ENCODE peak calls at places on chromosomes 7 and 10, in five cellular contexts. B is K562, A is IMR-90, R is stomach, U is ovary. S is an unnamed sample.

GRCh38 chr10:52701647-52702046 is 70.9 kb downstream of the MBL2 start:
- DNase-seq in B (no peak), A (peak), R (no peak), U (no peak), S (no peak)

GRCh38 chr10:130283234-130283574 is 147.0 kb downstream of the GLRX3 start:
- DNase-seq in B (no peak), A (no peak), R (no peak), U (no peak), S (no peak)

GRCh38 chr7:55515569-55516279 is 56.6 kb downstream of the VOPP1 start:
- DNase-seq in B (no peak), A (no peak), R (no peak), U (no peak), S (no peak)

GRCh38 chr7:39910108-39910869 is 39.8 kb upstream of the CDK13 start:
- DNase-seq in B (no peak), A (peak), R (no peak), U (no peak), S (no peak)

GRCh38 chr7:23468721-23469149 is 1.6 kb downstream of the IGF2BP3 start:
- DNase-seq in B (peak), A (no peak), R (no peak), U (no peak), S (peak)

GRCh38 chr7:73703985-73704639 is 15.4 kb downstream of the STX1A start:
- DNase-seq in B (peak), A (peak), R (peak), U (peak), S (peak)

GRCh38 chr7:92751902-92752901 is 84.2 kb downstream of the CDK6 start:
- DNase-seq in B (no peak), A (peak), R (no peak), U (no peak), S (no peak)

GRCh38 chr7:25930492-25931048 is 221.4 kb upstream of the NFE2L3 start:
- DNase-seq in B (no peak), A (no peak), R (no peak), U (no peak), S (no peak)

GRCh38 chr10:13615650-13616049 is 28.9 kb downstream of the PRPF18 start:
- DNase-seq in B (no peak), A (no peak), R (no peak), U (no peak), S (no peak)

GRCh38 chr10:90398551-90398950 is 459.3 kb downstream of the HTR7 start:
- DNase-seq in B (no peak), A (peak), R (no peak), U (no peak), S (no peak)

GRCh38 chr7:144821069-144821468 is 14.8 kb downstream of the TPK1 start:
- DNase-seq in B (no peak), A (no peak), R (no peak), U (no peak), S (no peak)

GRCh38 chr7:28083159-28083997 is 97.2 kb downstream of the JAZF1 start:
- DNase-seq in B (no peak), A (peak), R (no peak), U (no peak), S (no peak)

GRCh38 chr7:138662066-138663061 is 38.8 kb downstream of the SVOPL start:
- DNase-seq in B (no peak), A (no peak), R (no peak), U (no peak), S (no peak)

GRCh38 chr7:4650471-4651047 is 31.5 kb upstream of the FOXK1 start:
- DNase-seq in B (no peak), A (peak), R (no peak), U (peak), S (no peak)

GRCh38 chr10:132783865-132784581 is 1.9 kb downstream of the NKX6-2 start:
- DNase-seq in B (no peak), A (no peak), R (no peak), U (no peak), S (no peak)

GRCh38 chr7:37714606-37715005 is 31.0 kb downstream of the GPR141 start:
- DNase-seq in B (no peak), A (no peak), R (no peak), U (no peak), S (no peak)

GRCh38 chr7:17994079-17994478 is 33.6 kb downstream of the PRPS1L1 start:
- DNase-seq in B (no peak), A (no peak), R (no peak), U (no peak), S (no peak)

GRCh38 chr7:83468251-83468739 is 180.6 kb downstream of the SEMA3E start:
- DNase-seq in B (peak), A (peak), R (peak), U (peak), S (peak)

GRCh38 chr7:8442814-8443304 is 9.4 kb downstream of the NXPH1 start:
- DNase-seq in B (peak), A (no peak), R (peak), U (peak), S (peak)

GRCh38 chr10:99433378-99434020 is 3.1 kb upstream of the GOT1 start:
- DNase-seq in B (no peak), A (no peak), R (no peak), U (no peak), S (no peak)

GRCh38 chr10:1089017-1089689 is 33.0 kb downstream of the WDR37 start:
- DNase-seq in B (no peak), A (no peak), R (no peak), U (no peak), S (no peak)

GRCh38 chr10:69089638-69090599 is 2.0 kb downstream of the SRGN start:
- DNase-seq in B (no peak), A (peak), R (peak), U (no peak), S (peak)

GRCh38 chr10:27252267-27253000 is 11.8 kb upstream of the ACBD5 start:
- DNase-seq in B (peak), A (peak), R (peak), U (peak), S (peak)

GRCh38 chr10:45375716-45376231 is 1.8 kb downstream of the ALOX5 start:
- DNase-seq in B (no peak), A (no peak), R (no peak), U (no peak), S (peak)

DNA sequence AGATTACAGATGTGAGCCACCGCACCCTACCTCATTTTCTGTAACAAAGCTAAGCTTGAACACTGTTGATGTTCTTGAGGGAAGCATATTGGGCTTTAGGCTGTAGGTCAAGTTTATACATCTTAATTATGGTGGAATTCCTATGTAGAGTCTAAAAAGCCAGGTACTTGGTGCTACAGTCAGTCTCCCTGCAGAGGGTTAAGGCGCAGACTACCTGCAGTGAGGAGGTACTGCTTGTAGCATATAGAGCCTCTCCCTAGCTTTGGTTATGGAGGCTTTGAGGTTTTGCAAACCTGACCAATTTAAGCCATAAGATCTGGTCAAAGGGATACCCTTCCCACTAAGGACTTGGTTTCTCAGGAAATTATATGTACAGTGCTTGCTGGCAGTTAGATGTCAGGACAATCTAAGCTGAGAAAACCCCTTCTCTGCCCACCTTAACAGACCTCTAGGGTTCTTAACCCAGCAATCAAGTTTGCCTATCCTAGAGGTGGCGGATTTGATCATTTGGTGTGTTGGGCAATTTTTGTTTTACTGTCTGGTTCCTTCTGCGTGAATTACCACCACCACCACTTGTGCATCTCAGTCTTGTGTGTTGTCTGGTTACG is 6.0 kb downstream of the PPIA start:
- DNase-seq in B (no peak), A (no peak), R (no peak), U (no peak), S (no peak)
- TF ChIP-seq POLR2A in B (peak), A (no peak), R (no peak), U (no peak), S (peak)

GRCh38 chr10:25934673-25935139 is 677 bp downstream of the MYO3A start:
- DNase-seq in B (peak), A (no peak), R (no peak), U (no peak), S (no peak)
- TF ChIP-seq POLR2A in B (no peak), A (no peak), R (no peak), U (no peak), S (no peak)

GRCh38 chr10:3659518-3659917 is 125.5 kb downstream of the KLF6 start:
- DNase-seq in B (no peak), A (no peak), R (no peak), U (no peak), S (no peak)
- TF ChIP-seq POLR2A in B (no peak), A (no peak), R (no peak), U (no peak), S (no peak)

DNA sequence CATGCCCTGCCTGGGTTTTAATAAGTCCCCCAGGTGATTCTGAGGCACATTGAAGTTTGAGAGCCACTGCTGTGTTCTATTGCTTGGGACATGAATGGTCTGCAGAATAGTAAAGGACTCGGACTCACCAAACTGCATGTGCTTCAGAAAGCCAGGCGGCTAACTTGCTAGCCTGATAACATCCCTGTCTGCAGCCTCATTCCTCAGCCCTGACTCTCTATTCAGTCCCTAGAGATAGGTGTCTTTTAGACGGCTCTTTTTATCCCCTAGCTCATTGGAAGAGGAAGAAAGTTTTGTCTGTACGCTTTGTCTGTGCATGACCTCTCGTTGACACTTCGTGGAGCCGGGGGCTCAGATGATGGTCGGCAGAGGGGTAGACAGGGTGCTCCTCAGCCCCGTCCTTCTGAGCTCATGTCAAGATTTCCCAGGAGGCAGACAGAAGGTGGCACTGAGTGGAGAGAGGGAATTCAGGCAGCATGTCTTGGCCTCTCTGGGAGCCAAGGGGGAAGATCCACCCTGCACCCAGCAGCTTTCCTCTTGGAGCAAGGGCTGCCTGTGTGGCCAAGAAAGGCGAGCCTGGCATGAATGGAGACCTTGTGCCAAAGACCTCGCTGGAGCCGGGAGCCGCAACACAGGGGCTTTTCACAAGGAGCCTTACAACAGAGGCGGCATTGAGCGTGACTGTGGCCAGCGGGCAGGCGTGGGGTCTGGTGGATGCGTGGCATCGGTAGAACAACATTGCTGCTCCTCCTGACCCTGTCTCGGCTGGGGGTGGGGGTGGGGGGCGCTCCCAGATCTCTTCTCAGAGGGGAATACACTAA is 51.1 kb upstream of the PODXL start:
- DNase-seq in B (no peak), A (no peak), R (no peak), U (no peak), S (no peak)
- TF ChIP-seq POLR2A in B (no peak), A (no peak), R (no peak), U (no peak), S (no peak)

DNA sequence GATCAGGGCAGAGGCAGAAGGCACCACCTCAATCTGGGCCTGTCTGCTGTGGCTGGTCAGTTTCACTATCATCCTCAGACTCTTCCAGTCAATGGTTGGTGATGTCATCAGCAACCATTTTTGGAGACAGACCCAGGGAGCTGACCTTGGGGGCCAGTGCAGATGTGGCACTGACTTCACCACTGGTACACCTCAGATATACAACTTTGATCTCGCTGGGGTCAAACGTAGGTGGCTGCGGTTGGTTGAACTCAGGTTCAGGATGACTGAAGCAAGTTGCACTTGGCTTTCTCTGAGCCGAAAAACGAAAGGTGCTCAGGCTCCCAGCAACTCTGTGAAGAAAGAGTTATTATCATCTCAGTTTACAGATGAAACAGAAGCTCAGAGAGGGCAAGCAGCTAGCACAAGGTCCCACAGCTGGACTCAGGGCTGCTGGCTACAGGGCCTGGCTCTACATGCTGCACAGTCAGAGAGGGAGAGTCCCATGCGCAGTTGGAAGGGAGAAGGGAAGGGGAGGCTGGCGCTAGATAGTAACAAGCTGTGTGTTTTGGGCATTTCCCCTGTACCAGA is 27.2 kb downstream of the ANKRD16 start:
- DNase-seq in B (no peak), A (peak), R (no peak), U (no peak), S (no peak)
- TF ChIP-seq POLR2A in B (no peak), A (no peak), R (no peak), U (no peak), S (no peak)

GRCh38 chr10:127736915-127737562 is at the start of gene FOXI2:
- DNase-seq in B (no peak), A (no peak), R (no peak), U (no peak), S (no peak)
- TF ChIP-seq POLR2A in B (no peak), A (no peak), R (no peak), U (no peak), S (no peak)

GRCh38 chr7:30988346-30989005 is 24.7 kb downstream of the GHRHR start:
- DNase-seq in B (no peak), A (no peak), R (peak), U (no peak), S (no peak)

GRCh38 chr7:30989008-30989823 is 25.5 kb downstream of the GHRHR start:
- DNase-seq in B (no peak), A (no peak), R (no peak), U (no peak), S (no peak)

GRCh38 chr7:30986738-30987137 is 23.0 kb downstream of the GHRHR start:
- DNase-seq in B (no peak), A (no peak), R (no peak), U (no peak), S (no peak)

GRCh38 chr7:30987178-30987577 is 23.4 kb downstream of the GHRHR start:
- DNase-seq in B (no peak), A (no peak), R (no peak), U (no peak), S (no peak)

DNA sequence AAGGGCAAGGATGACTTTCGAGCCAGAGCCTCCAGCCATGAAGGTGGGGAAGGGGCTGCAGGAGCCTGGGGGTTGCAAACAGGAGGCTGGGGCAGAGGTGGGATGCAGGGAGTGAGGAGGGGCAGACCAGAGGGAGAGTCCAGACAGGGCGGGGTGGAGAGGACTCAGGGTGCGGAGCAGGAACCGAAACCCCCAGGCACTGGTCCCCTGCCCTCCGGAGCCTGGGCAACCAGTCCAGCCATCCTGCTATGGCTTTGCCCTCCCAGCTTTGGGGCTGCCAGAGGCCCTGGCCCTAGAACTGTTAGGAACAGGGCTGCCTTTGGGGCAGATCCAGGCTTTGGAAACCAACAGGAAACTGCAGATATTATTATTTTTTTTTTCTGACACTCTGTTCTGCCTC is 24.2 kb downstream of the GHRHR start:
- DNase-seq in B (no peak), A (no peak), R (no peak), U (no peak), S (no peak)
- TF ChIP-seq POLR2A in B (no peak), A (no peak), R (no peak), U (no peak), S (no peak)

DNA sequence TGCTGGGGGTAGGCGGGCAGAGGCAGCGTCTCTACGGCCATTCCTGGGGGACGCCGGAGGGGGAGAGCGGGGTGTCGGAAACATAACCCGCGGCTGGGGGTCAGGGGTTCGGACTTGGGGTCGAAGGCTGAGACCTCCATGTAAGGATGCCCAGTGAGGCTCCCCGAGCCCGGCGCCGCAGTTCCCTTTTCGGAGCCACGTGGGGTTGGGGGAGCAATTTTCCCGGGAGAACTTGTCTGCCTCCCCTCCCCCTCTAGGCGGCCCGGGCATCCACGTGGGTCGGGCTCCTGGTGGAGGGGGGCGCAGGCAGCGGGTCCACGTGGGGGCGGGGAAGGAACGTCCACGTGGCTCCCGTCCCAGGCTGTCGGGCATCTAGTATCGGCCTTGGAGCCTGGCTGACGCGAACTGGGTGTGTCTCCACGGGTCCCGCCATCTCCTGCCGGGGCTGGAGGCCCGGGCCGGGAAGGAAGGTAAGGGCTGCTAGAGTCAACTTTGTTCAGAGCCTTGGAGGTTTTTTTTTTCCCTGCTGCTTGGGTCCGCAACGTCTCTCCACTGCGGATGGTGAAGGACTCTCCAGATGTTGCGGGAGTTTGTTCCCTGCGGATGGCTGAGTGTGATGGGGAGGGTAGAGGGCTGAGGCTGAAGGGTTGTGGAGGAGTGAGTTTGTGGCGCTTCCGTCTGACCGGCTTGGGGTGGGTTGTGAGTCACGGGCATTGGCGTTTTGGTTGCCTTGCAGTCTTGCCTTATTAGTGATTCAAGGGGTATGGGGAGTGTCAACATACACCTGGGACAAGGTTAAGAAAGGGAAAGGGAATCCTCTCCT is 744 bp downstream of the PPRC1 start:
- DNase-seq in B (peak), A (peak), R (peak), U (peak), S (peak)
- TF ChIP-seq POLR2A in B (no peak), A (peak), R (no peak), U (no peak), S (no peak)

S was measured in erythroblast.